ENCODE peak calls at places on chromosomes 13 and 19, in ten cellular contexts. One of them, this sample, is unnamed.

GRCh38 chr19:44072543-44073401 is 813 bp downstream of the ZNF284 start:
- DNase-seq in endothelial cell: no peak
- DNase-seq in IMR-90: no peak
- DNase-seq in CD4-positive, alpha-beta T cell: no peak
- DNase-seq in AG04450: no peak
- DNase-seq in A549: no peak
- DNase-seq in mammary epithelial cell: peak; percentile 5
- DNase-seq in coronary artery: no peak
- DNase-seq in omental fat pad: no peak
- DNase-seq in AG09319: no peak
- DNase-seq in this sample: no peak

GRCh38 chr13:52128714-52129700 is at the start of gene NEK5:
- DNase-seq in CD4-positive, alpha-beta T cell: peak; percentile 32
- DNase-seq in mammary epithelial cell: peak; percentile 57
- DNase-seq in AG04450: no peak
- DNase-seq in omental fat pad: peak; percentile 27
- DNase-seq in endothelial cell: peak; percentile 92
- DNase-seq in A549: peak; percentile 47
- DNase-seq in IMR-90: peak; percentile 25
- DNase-seq in AG09319: no peak
- DNase-seq in coronary artery: peak; percentile 75
- DNase-seq in this sample: peak; percentile 59

GRCh38 chr19:43562698-43563241 is 12.6 kb downstream of the XRCC1 start:
- DNase-seq in endothelial cell: no peak
- DNase-seq in CD4-positive, alpha-beta T cell: peak; percentile 73
- DNase-seq in omental fat pad: peak; percentile 30
- DNase-seq in mammary epithelial cell: peak; percentile 75
- DNase-seq in A549: no peak
- DNase-seq in AG04450: peak; percentile 20
- DNase-seq in IMR-90: peak; percentile 76
- DNase-seq in AG09319: peak; percentile 28
- DNase-seq in coronary artery: no peak
- DNase-seq in this sample: peak; percentile 88

GRCh38 chr19:39083983-39084731 is at the start of gene ACP7:
- DNase-seq in CD4-positive, alpha-beta T cell: no peak
- DNase-seq in IMR-90: no peak
- DNase-seq in endothelial cell: no peak
- DNase-seq in omental fat pad: no peak
- DNase-seq in coronary artery: no peak
- DNase-seq in AG04450: no peak
- DNase-seq in AG09319: no peak
- DNase-seq in A549: no peak
- DNase-seq in mammary epithelial cell: no peak
- DNase-seq in this sample: peak; percentile 44

GRCh38 chr19:28598861-28599260 is 614.1 kb downstream of the UQCRFS1 start:
- DNase-seq in IMR-90: no peak
- DNase-seq in mammary epithelial cell: no peak
- DNase-seq in omental fat pad: no peak
- DNase-seq in coronary artery: no peak
- DNase-seq in AG09319: no peak
- DNase-seq in AG04450: no peak
- DNase-seq in A549: no peak
- DNase-seq in CD4-positive, alpha-beta T cell: no peak
- DNase-seq in endothelial cell: no peak
- DNase-seq in this sample: no peak

GRCh38 chr13:50123862-50124535 is 108.8 kb downstream of the KCNRG start:
- DNase-seq in CD4-positive, alpha-beta T cell: peak; percentile 46
- DNase-seq in IMR-90: peak; percentile 97
- DNase-seq in coronary artery: peak; percentile 96
- DNase-seq in omental fat pad: peak; percentile 77
- DNase-seq in AG09319: peak; percentile 96
- DNase-seq in mammary epithelial cell: peak; percentile 92
- DNase-seq in A549: peak; percentile 93
- DNase-seq in AG04450: peak; percentile 94
- DNase-seq in endothelial cell: peak; percentile 72
- DNase-seq in this sample: peak; percentile 95

GRCh38 chr13:92355213-92355612 is 871.4 kb upstream of the GPC6 start:
- DNase-seq in omental fat pad: no peak
- DNase-seq in AG04450: no peak
- DNase-seq in CD4-positive, alpha-beta T cell: no peak
- DNase-seq in coronary artery: no peak
- DNase-seq in endothelial cell: peak; percentile 18
- DNase-seq in A549: peak; percentile 2
- DNase-seq in IMR-90: peak; percentile 5
- DNase-seq in mammary epithelial cell: no peak
- DNase-seq in AG09319: no peak
- DNase-seq in this sample: no peak

GRCh38 chr13:43058836-43059235 is 35.5 kb downstream of the DNAJC15 start:
- DNase-seq in AG09319: no peak
- DNase-seq in CD4-positive, alpha-beta T cell: no peak
- DNase-seq in coronary artery: no peak
- DNase-seq in endothelial cell: no peak
- DNase-seq in IMR-90: no peak
- DNase-seq in omental fat pad: no peak
- DNase-seq in mammary epithelial cell: no peak
- DNase-seq in A549: no peak
- DNase-seq in AG04450: no peak
- DNase-seq in this sample: no peak

GRCh38 chr13:60758637-60759036 is 361.6 kb downstream of the TDRD3 start:
- DNase-seq in endothelial cell: no peak
- DNase-seq in AG04450: no peak
- DNase-seq in coronary artery: no peak
- DNase-seq in IMR-90: no peak
- DNase-seq in mammary epithelial cell: peak; percentile 1
- DNase-seq in omental fat pad: no peak
- DNase-seq in A549: no peak
- DNase-seq in CD4-positive, alpha-beta T cell: no peak
- DNase-seq in AG09319: no peak
- DNase-seq in this sample: no peak

GRCh38 chr13:111790621-111791020 is 276.3 kb upstream of the SOX1 start:
- DNase-seq in omental fat pad: no peak
- DNase-seq in endothelial cell: no peak
- DNase-seq in IMR-90: no peak
- DNase-seq in AG04450: no peak
- DNase-seq in coronary artery: peak; percentile 33
- DNase-seq in A549: no peak
- DNase-seq in CD4-positive, alpha-beta T cell: no peak
- DNase-seq in mammary epithelial cell: no peak
- DNase-seq in AG09319: no peak
- DNase-seq in this sample: no peak

GRCh38 chr19:35299523-35300339 is 7.8 kb downstream of the MAG start:
- DNase-seq in coronary artery: no peak
- DNase-seq in IMR-90: no peak
- DNase-seq in omental fat pad: no peak
- DNase-seq in AG04450: no peak
- DNase-seq in CD4-positive, alpha-beta T cell: no peak
- DNase-seq in AG09319: no peak
- DNase-seq in A549: no peak
- DNase-seq in endothelial cell: no peak
- DNase-seq in mammary epithelial cell: no peak
- DNase-seq in this sample: no peak

GRCh38 chr13:99043700-99044300 is 65.9 kb upstream of the DOCK9 start:
- DNase-seq in A549: no peak
- DNase-seq in coronary artery: no peak
- DNase-seq in AG04450: no peak
- DNase-seq in AG09319: no peak
- DNase-seq in IMR-90: no peak
- DNase-seq in CD4-positive, alpha-beta T cell: no peak
- DNase-seq in endothelial cell: no peak
- DNase-seq in omental fat pad: no peak
- DNase-seq in mammary epithelial cell: no peak
- DNase-seq in this sample: no peak

GRCh38 chr13:113176292-113176691 is 17.8 kb downstream of the PROZ start:
- DNase-seq in AG04450: no peak
- DNase-seq in endothelial cell: no peak
- DNase-seq in mammary epithelial cell: no peak
- DNase-seq in coronary artery: no peak
- DNase-seq in CD4-positive, alpha-beta T cell: no peak
- DNase-seq in AG09319: no peak
- DNase-seq in A549: no peak
- DNase-seq in omental fat pad: no peak
- DNase-seq in IMR-90: no peak
- DNase-seq in this sample: peak; percentile 51

GRCh38 chr19:29687244-29687896 is 22.1 kb downstream of the PLEKHF1 start:
- DNase-seq in coronary artery: no peak
- DNase-seq in endothelial cell: no peak
- DNase-seq in omental fat pad: no peak
- DNase-seq in AG09319: peak; percentile 95
- DNase-seq in A549: peak; percentile 52
- DNase-seq in AG04450: peak; percentile 90
- DNase-seq in mammary epithelial cell: peak; percentile 78
- DNase-seq in IMR-90: peak; percentile 98
- DNase-seq in CD4-positive, alpha-beta T cell: no peak
- DNase-seq in this sample: peak; percentile 71

GRCh38 chr19:16418597-16418962 is 53.2 kb downstream of the EPS15L1 start:
- DNase-seq in IMR-90: no peak
- DNase-seq in A549: no peak
- DNase-seq in mammary epithelial cell: no peak
- DNase-seq in coronary artery: no peak
- DNase-seq in endothelial cell: no peak
- DNase-seq in AG04450: no peak
- DNase-seq in omental fat pad: no peak
- DNase-seq in AG09319: no peak
- DNase-seq in CD4-positive, alpha-beta T cell: no peak
- DNase-seq in this sample: no peak

GRCh38 chr19:16417660-16418596 is 53.8 kb downstream of the EPS15L1 start:
- DNase-seq in coronary artery: peak; percentile 82
- DNase-seq in AG04450: no peak
- DNase-seq in endothelial cell: peak; percentile 77
- DNase-seq in omental fat pad: peak; percentile 62
- DNase-seq in CD4-positive, alpha-beta T cell: peak; percentile 63
- DNase-seq in A549: peak; percentile 48
- DNase-seq in IMR-90: peak; percentile 42
- DNase-seq in mammary epithelial cell: peak; percentile 29
- DNase-seq in AG09319: no peak
- DNase-seq in this sample: peak; percentile 77

GRCh38 chr19:16415806-16416205 is 56.0 kb downstream of the EPS15L1 start:
- DNase-seq in AG04450: no peak
- DNase-seq in mammary epithelial cell: no peak
- DNase-seq in IMR-90: no peak
- DNase-seq in coronary artery: no peak
- DNase-seq in CD4-positive, alpha-beta T cell: no peak
- DNase-seq in AG09319: no peak
- DNase-seq in omental fat pad: no peak
- DNase-seq in endothelial cell: no peak
- DNase-seq in A549: no peak
- DNase-seq in this sample: no peak

GRCh38 chr19:16416574-16416973 is 55.2 kb downstream of the EPS15L1 start:
- DNase-seq in IMR-90: peak; percentile 10
- DNase-seq in omental fat pad: no peak
- DNase-seq in A549: no peak
- DNase-seq in mammary epithelial cell: no peak
- DNase-seq in endothelial cell: no peak
- DNase-seq in CD4-positive, alpha-beta T cell: no peak
- DNase-seq in AG04450: no peak
- DNase-seq in AG09319: no peak
- DNase-seq in coronary artery: no peak
- DNase-seq in this sample: no peak

GRCh38 chr19:16416996-16417395 is 54.8 kb downstream of the EPS15L1 start:
- DNase-seq in CD4-positive, alpha-beta T cell: no peak
- DNase-seq in mammary epithelial cell: no peak
- DNase-seq in endothelial cell: no peak
- DNase-seq in AG09319: no peak
- DNase-seq in A549: no peak
- DNase-seq in coronary artery: no peak
- DNase-seq in IMR-90: no peak
- DNase-seq in omental fat pad: no peak
- DNase-seq in AG04450: no peak
- DNase-seq in this sample: no peak
- TF ChIP-seq CTCF in CD4-positive, alpha-beta T cell: no peak
- TF ChIP-seq CTCF in mammary epithelial cell: no peak
- TF ChIP-seq CTCF in endothelial cell: no peak
- TF ChIP-seq CTCF in AG09319: no peak
- TF ChIP-seq CTCF in A549: no peak
- TF ChIP-seq CTCF in coronary artery: no peak
- TF ChIP-seq CTCF in IMR-90: no peak
- TF ChIP-seq CTCF in omental fat pad: no peak
- TF ChIP-seq CTCF in AG04450: no peak
- TF ChIP-seq CTCF in this sample: no peak

GRCh38 chr13:108957369-108958012 is 328.1 kb downstream of the MYO16 start:
- DNase-seq in mammary epithelial cell: peak; percentile 91
- DNase-seq in coronary artery: no peak
- DNase-seq in omental fat pad: no peak
- DNase-seq in endothelial cell: no peak
- DNase-seq in AG09319: peak; percentile 60
- DNase-seq in AG04450: peak; percentile 55
- DNase-seq in CD4-positive, alpha-beta T cell: no peak
- DNase-seq in IMR-90: peak; percentile 85
- DNase-seq in A549: peak; percentile 48
- DNase-seq in this sample: no peak
- TF ChIP-seq CTCF in mammary epithelial cell: no peak
- TF ChIP-seq CTCF in coronary artery: no peak
- TF ChIP-seq CTCF in omental fat pad: no peak
- TF ChIP-seq CTCF in endothelial cell: no peak
- TF ChIP-seq CTCF in AG09319: no peak
- TF ChIP-seq CTCF in AG04450: peak; percentile 14
- TF ChIP-seq CTCF in CD4-positive, alpha-beta T cell: no peak
- TF ChIP-seq CTCF in IMR-90: no peak
- TF ChIP-seq CTCF in A549: no peak
- TF ChIP-seq CTCF in this sample: no peak

DNA sequence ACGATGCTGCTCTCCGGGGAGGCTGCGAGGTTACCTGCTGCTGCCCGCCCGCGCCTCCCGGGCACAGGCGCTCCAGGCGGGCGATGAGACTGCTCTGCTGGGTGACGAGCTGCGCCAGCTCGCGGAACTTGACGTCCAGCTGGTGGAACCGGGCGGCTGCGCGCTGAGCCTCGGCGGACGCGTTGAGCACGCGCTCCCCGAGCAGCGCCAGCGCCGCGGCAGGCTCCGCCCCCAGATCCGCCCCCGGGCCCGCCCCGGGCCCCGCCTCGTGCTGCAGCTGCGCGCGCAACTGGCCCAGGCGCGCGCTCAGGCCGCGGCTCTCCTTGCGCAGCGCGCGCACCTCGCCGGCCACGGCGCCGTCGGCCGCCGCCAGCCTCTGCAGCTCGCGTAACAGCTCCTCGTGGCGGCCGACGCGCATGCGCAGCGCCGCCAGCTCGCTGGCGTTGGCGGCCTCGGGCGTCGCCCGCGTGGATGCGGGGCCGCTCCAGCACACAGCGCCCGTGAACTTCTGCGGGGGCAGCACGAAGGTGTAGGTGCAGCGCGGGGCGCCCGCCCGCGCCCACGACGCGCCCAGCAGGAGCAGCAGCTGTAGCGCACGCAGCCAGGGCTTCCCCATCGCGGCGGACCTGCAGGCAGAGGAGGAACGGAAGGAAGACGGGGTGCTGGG is 6.4 kb downstream of the ANGPTL6 start:
- DNase-seq in A549: peak; percentile 88
- DNase-seq in omental fat pad: peak; percentile 56
- DNase-seq in AG09319: peak; percentile 79
- DNase-seq in coronary artery: peak; percentile 88
- DNase-seq in endothelial cell: peak; percentile 90
- DNase-seq in mammary epithelial cell: peak; percentile 87
- DNase-seq in IMR-90: peak; percentile 89
- DNase-seq in CD4-positive, alpha-beta T cell: peak; percentile 92
- DNase-seq in AG04450: peak; percentile 56
- DNase-seq in this sample: peak; percentile 88
- TF ChIP-seq CTCF in A549: no peak
- TF ChIP-seq CTCF in omental fat pad: no peak
- TF ChIP-seq CTCF in AG09319: no peak
- TF ChIP-seq CTCF in coronary artery: no peak
- TF ChIP-seq CTCF in endothelial cell: no peak
- TF ChIP-seq CTCF in mammary epithelial cell: no peak
- TF ChIP-seq CTCF in IMR-90: no peak
- TF ChIP-seq CTCF in CD4-positive, alpha-beta T cell: no peak
- TF ChIP-seq CTCF in AG04450: no peak
- TF ChIP-seq CTCF in this sample: no peak

GRCh38 chr13:36395280-36395679 is 37.0 kb upstream of the CCNA1 start:
- DNase-seq in CD4-positive, alpha-beta T cell: no peak
- DNase-seq in IMR-90: peak; percentile 66
- DNase-seq in omental fat pad: no peak
- DNase-seq in A549: peak; percentile 14
- DNase-seq in AG04450: peak; percentile 27
- DNase-seq in mammary epithelial cell: peak; percentile 20
- DNase-seq in AG09319: peak; percentile 40
- DNase-seq in endothelial cell: no peak
- DNase-seq in coronary artery: no peak
- DNase-seq in this sample: no peak
- TF ChIP-seq CTCF in CD4-positive, alpha-beta T cell: no peak
- TF ChIP-seq CTCF in IMR-90: peak; percentile 71
- TF ChIP-seq CTCF in omental fat pad: no peak
- TF ChIP-seq CTCF in A549: peak; percentile 19
- TF ChIP-seq CTCF in AG04450: peak; percentile 69
- TF ChIP-seq CTCF in mammary epithelial cell: peak; percentile 40
- TF ChIP-seq CTCF in AG09319: peak; percentile 66
- TF ChIP-seq CTCF in endothelial cell: no peak
- TF ChIP-seq CTCF in coronary artery: no peak
- TF ChIP-seq CTCF in this sample: peak; percentile 13

This sample was measured in activated CD8-positive, alpha-beta T cell treated with anti-CD3 and anti-CD28 coated beads for 36 hours.